ENCODE peak calls at places on chromosomes 7 and 10, in four cellular contexts. One of them, this sample, is unnamed. For H3K9me3, the result is how much of the 10 kb centered on the place peaks cover.

GRCh38 chr10:104049497-104050250 is 36.0 kb downstream of the COL17A1 start:
- DNase-seq in upper lobe of right lung: no peak
- DNase-seq in fibroblast of lung: peak
- DNase-seq in A673: peak
- DNase-seq in this sample: peak

GRCh38 chr10:5565671-5566581 is 41.2 kb downstream of the CALML3 start:
- DNase-seq in upper lobe of right lung: peak
- DNase-seq in fibroblast of lung: peak
- DNase-seq in A673: no peak
- DNase-seq in this sample: peak

GRCh38 chr10:95346715-95347401 is 56.1 kb upstream of the PDLIM1 start:
- DNase-seq in upper lobe of right lung: no peak
- DNase-seq in fibroblast of lung: peak
- DNase-seq in A673: no peak
- DNase-seq in this sample: no peak

GRCh38 chr7:73606801-73607691 is 17.3 kb downstream of the MLXIPL start:
- DNase-seq in upper lobe of right lung: peak
- DNase-seq in fibroblast of lung: no peak
- DNase-seq in A673: peak
- DNase-seq in this sample: no peak

GRCh38 chr7:31028006-31028405 is 24.1 kb upstream of the ADCYAP1R1 start:
- DNase-seq in upper lobe of right lung: no peak
- DNase-seq in fibroblast of lung: no peak
- DNase-seq in A673: no peak
- DNase-seq in this sample: no peak

GRCh38 chr10:68870545-68871104 is 30.5 kb upstream of the DDX50 start:
- DNase-seq in upper lobe of right lung: no peak
- DNase-seq in fibroblast of lung: no peak
- DNase-seq in A673: no peak
- DNase-seq in this sample: no peak

GRCh38 chr10:58028597-58029366 is 238.9 kb downstream of the IPMK start:
- DNase-seq in upper lobe of right lung: no peak
- DNase-seq in fibroblast of lung: peak
- DNase-seq in A673: no peak
- DNase-seq in this sample: peak

GRCh38 chr7:28865494-28866257 is 92.5 kb downstream of the TRIL start:
- DNase-seq in upper lobe of right lung: no peak
- DNase-seq in fibroblast of lung: peak
- DNase-seq in A673: peak
- DNase-seq in this sample: no peak

GRCh38 chr7:37031571-37032257 is 307.4 kb upstream of the AOAH start:
- DNase-seq in upper lobe of right lung: peak
- DNase-seq in fibroblast of lung: peak
- DNase-seq in A673: peak
- DNase-seq in this sample: peak

GRCh38 chr7:123935436-123936381 is 10.7 kb downstream of the SPAM1 start:
- DNase-seq in upper lobe of right lung: no peak
- DNase-seq in fibroblast of lung: no peak
- DNase-seq in A673: no peak
- DNase-seq in this sample: no peak

GRCh38 chr10:100183482-100183881 is 2.3 kb downstream of the ERLIN1 start:
- DNase-seq in upper lobe of right lung: no peak
- DNase-seq in fibroblast of lung: no peak
- DNase-seq in A673: no peak
- DNase-seq in this sample: peak

GRCh38 chr7:15459018-15459621 is 102.7 kb downstream of the AGMO start:
- DNase-seq in upper lobe of right lung: no peak
- DNase-seq in fibroblast of lung: no peak
- DNase-seq in A673: peak
- DNase-seq in this sample: no peak

GRCh38 chr10:93368210-93368609 is 113.9 kb downstream of the MYOF start:
- DNase-seq in upper lobe of right lung: no peak
- DNase-seq in fibroblast of lung: no peak
- DNase-seq in A673: peak
- DNase-seq in this sample: no peak

GRCh38 chr7:39321909-39322498 is 244.2 kb upstream of the YAE1 start:
- DNase-seq in upper lobe of right lung: no peak
- DNase-seq in fibroblast of lung: no peak
- DNase-seq in A673: no peak
- DNase-seq in this sample: no peak

GRCh38 chr10:3043512-3044368 is 23.6 kb upstream of the PFKP start:
- DNase-seq in upper lobe of right lung: no peak
- DNase-seq in fibroblast of lung: peak
- DNase-seq in A673: peak
- DNase-seq in this sample: peak

GRCh38 chr10:110781139-110781538 is 90.6 kb upstream of the PDCD4 start:
- DNase-seq in upper lobe of right lung: no peak
- DNase-seq in fibroblast of lung: no peak
- DNase-seq in A673: no peak
- DNase-seq in this sample: no peak

GRCh38 chr7:12146813-12147212 is 64.3 kb upstream of the TMEM106B start:
- DNase-seq in upper lobe of right lung: no peak
- DNase-seq in fibroblast of lung: no peak
- DNase-seq in A673: no peak
- DNase-seq in this sample: no peak

GRCh38 chr7:143002106-143002505 is 24.8 kb downstream of the OR9A2 start:
- DNase-seq in upper lobe of right lung: no peak
- DNase-seq in fibroblast of lung: no peak
- DNase-seq in A673: no peak
- DNase-seq in this sample: peak

GRCh38 chr7:93115796-93116195 is 2.0 kb downstream of the SAMD9 start:
- DNase-seq in upper lobe of right lung: no peak
- DNase-seq in fibroblast of lung: peak
- DNase-seq in A673: no peak
- DNase-seq in this sample: peak

GRCh38 chr7:150458756-150459155 is 8.3 kb downstream of the GIMAP8 start:
- DNase-seq in upper lobe of right lung: no peak
- DNase-seq in fibroblast of lung: no peak
- DNase-seq in A673: no peak
- DNase-seq in this sample: no peak
- H3K9me3 ChIP-seq in upper lobe of right lung: under half
- H3K9me3 ChIP-seq in fibroblast of lung: under half
- H3K9me3 ChIP-seq in A673: under half
- H3K9me3 ChIP-seq in this sample: under half

GRCh38 chr10:44513592-44513991 is 128.7 kb upstream of the CXCL12 start:
- DNase-seq in upper lobe of right lung: no peak
- DNase-seq in fibroblast of lung: peak
- DNase-seq in A673: no peak
- DNase-seq in this sample: no peak

GRCh38 chr10:44516941-44517340 is 132.0 kb upstream of the CXCL12 start:
- DNase-seq in upper lobe of right lung: no peak
- DNase-seq in fibroblast of lung: no peak
- DNase-seq in A673: no peak
- DNase-seq in this sample: no peak

GRCh38 chr10:44512345-44513095 is 127.6 kb upstream of the CXCL12 start:
- DNase-seq in upper lobe of right lung: no peak
- DNase-seq in fibroblast of lung: no peak
- DNase-seq in A673: no peak
- DNase-seq in this sample: no peak

GRCh38 chr10:44520651-44521050 is 135.8 kb upstream of the CXCL12 start:
- DNase-seq in upper lobe of right lung: no peak
- DNase-seq in fibroblast of lung: peak
- DNase-seq in A673: no peak
- DNase-seq in this sample: no peak

DNA sequence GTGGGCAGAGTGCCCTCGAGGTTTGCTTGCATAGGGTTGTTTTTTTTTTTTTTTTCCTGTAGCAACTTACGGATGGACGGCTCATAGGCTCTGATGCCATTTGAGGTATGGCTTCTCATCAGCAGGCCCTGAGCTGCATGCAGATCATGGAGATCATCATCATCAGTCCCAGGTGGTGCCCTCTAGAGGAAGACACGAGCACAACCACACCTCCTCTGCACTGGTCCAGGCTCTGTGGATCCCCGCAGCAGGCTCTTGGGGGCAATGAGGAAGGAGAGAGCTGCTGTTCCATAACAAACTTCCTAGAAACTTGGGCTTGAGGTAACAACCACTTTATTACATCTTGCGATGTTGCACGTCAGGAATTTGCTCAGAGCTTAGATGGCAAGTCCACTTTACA is 132.7 kb upstream of the CXCL12 start:
- DNase-seq in upper lobe of right lung: no peak
- DNase-seq in fibroblast of lung: no peak
- DNase-seq in A673: no peak
- DNase-seq in this sample: no peak
- TF ChIP-seq CTCF in upper lobe of right lung: no peak
- TF ChIP-seq CTCF in fibroblast of lung: peak
- TF ChIP-seq CTCF in A673: peak
- TF ChIP-seq CTCF in this sample: no peak

GRCh38 chr7:158520825-158521224 is 66.8 kb downstream of the PTPRN2 start:
- DNase-seq in upper lobe of right lung: no peak
- DNase-seq in fibroblast of lung: no peak
- DNase-seq in A673: no peak
- DNase-seq in this sample: no peak
- H3K9me3 ChIP-seq in upper lobe of right lung: under half
- H3K9me3 ChIP-seq in fibroblast of lung: under half
- H3K9me3 ChIP-seq in A673: under half
- H3K9me3 ChIP-seq in this sample: under half

GRCh38 chr7:55432937-55433784 is 68.0 kb downstream of the LANCL2 start:
- DNase-seq in upper lobe of right lung: no peak
- DNase-seq in fibroblast of lung: peak
- DNase-seq in A673: peak
- DNase-seq in this sample: peak
- TF ChIP-seq CTCF in upper lobe of right lung: peak
- TF ChIP-seq CTCF in fibroblast of lung: peak
- TF ChIP-seq CTCF in A673: peak
- TF ChIP-seq CTCF in this sample: peak

GRCh38 chr10:128029731-128030369 is 96.4 kb downstream of the MKI67 start:
- DNase-seq in upper lobe of right lung: no peak
- DNase-seq in fibroblast of lung: no peak
- DNase-seq in A673: peak
- DNase-seq in this sample: no peak
- H3K9me3 ChIP-seq in upper lobe of right lung: under half
- H3K9me3 ChIP-seq in fibroblast of lung: under half
- H3K9me3 ChIP-seq in A673: under half
- H3K9me3 ChIP-seq in this sample: under half

This sample was measured in mammary epithelial cell.